ENCODE peak calls at places on chromosomes 4 and X, in eight cellular contexts. T, P, D, Q, X, J, S and R are unnamed samples.

GRCh38 chr4:80492761-80493160 is 157.2 kb downstream of the CFAP299 start:
- DNase-seq in T (no peak), P (no peak), D (no peak), Q (no peak), X (no peak), J (no peak), S (no peak), R (no peak)

GRCh38 chr4:177263818-177264217 is 45.9 kb upstream of the NEIL3 start:
- DNase-seq in T (no peak), P (no peak), D (no peak), Q (no peak), X (no peak), J (no peak), S (no peak), R (no peak)

GRCh38 chrX:29491659-29492058 is 723.7 kb upstream of the MAGEB2 start:
- DNase-seq in T (no peak), P (no peak), D (no peak), Q (no peak), X (no peak), J (no peak), S (no peak), R (no peak)

GRCh38 chr4:7186516-7187296 is 5.6 kb upstream of the SORCS2 start:
- DNase-seq in T (no peak), P (no peak), D (no peak), Q (peak; percentile 34), X (no peak), J (peak; percentile 22), S (no peak), R (no peak)

GRCh38 chrX:149248073-149248625 is 257.0 kb downstream of the IDS start:
- DNase-seq in T (no peak), P (no peak), D (no peak), Q (no peak), X (peak; percentile 18), J (no peak), S (no peak), R (no peak)

GRCh38 chr4:7140692-7141069 is 51.7 kb upstream of the SORCS2 start:
- DNase-seq in T (no peak), P (no peak), D (no peak), Q (no peak), X (no peak), J (no peak), S (no peak), R (no peak)

GRCh38 chr4:142656178-142656577 is 189.9 kb downstream of the INPP4B start:
- DNase-seq in T (peak; percentile 15), P (peak; percentile 13), D (no peak), Q (no peak), X (peak; percentile 26), J (no peak), S (no peak), R (no peak)

GRCh38 chrX:150364347-150365050 is 1.4 kb downstream of the MAMLD1 start:
- DNase-seq in T (peak; percentile 44), P (no peak), D (peak; percentile 68), Q (peak; percentile 59), X (peak; percentile 22), J (peak; percentile 45), S (peak; percentile 41), R (no peak)

GRCh38 chr4:174332741-174333493 is 49.2 kb downstream of the CEP44 start:
- DNase-seq in T (peak; percentile 18), P (no peak), D (no peak), Q (no peak), X (no peak), J (no peak), S (no peak), R (no peak)

GRCh38 chr4:150297861-150298474 is 219.7 kb downstream of the DCLK2 start:
- DNase-seq in T (peak; percentile 87), P (peak; percentile 45), D (peak; percentile 58), Q (no peak), X (no peak), J (no peak), S (peak; percentile 35), R (no peak)

GRCh38 chr4:16109256-16109655 is 25.4 kb upstream of the PROM1 start:
- DNase-seq in T (no peak), P (no peak), D (no peak), Q (no peak), X (no peak), J (no peak), S (no peak), R (no peak)

GRCh38 chr4:125181804-125182203 is 133.0 kb upstream of the FAT4 start:
- DNase-seq in T (no peak), P (no peak), D (no peak), Q (no peak), X (no peak), J (no peak), S (no peak), R (no peak)

GRCh38 chr4:148854203-148854602 is 412.0 kb upstream of the NR3C2 start:
- DNase-seq in T (no peak), P (no peak), D (no peak), Q (no peak), X (no peak), J (no peak), S (no peak), R (no peak)

GRCh38 chrX:41382699-41383645 is 49.0 kb downstream of the DDX3X start:
- DNase-seq in T (peak; percentile 31), P (peak; percentile 6), D (no peak), Q (no peak), X (no peak), J (no peak), S (no peak), R (no peak)

GRCh38 chr4:174763454-174764104 is 65.5 kb downstream of the GLRA3 start:
- DNase-seq in T (peak; percentile 7), P (no peak), D (no peak), Q (no peak), X (no peak), J (no peak), S (no peak), R (no peak)

GRCh38 chr4:125283702-125284279 is 31.0 kb upstream of the FAT4 start:
- DNase-seq in T (peak; percentile 71), P (peak; percentile 18), D (no peak), Q (no peak), X (no peak), J (no peak), S (no peak), R (no peak)

GRCh38 chrX:101550825-101551767 is 749 bp downstream of the ARMCX1 start:
- DNase-seq in T (peak; percentile 61), P (no peak), D (no peak), Q (peak; percentile 72), X (peak; percentile 36), J (peak; percentile 52), S (peak; percentile 72), R (no peak)

GRCh38 chr4:188578657-188579056 is 439.4 kb downstream of the TRIML1 start:
- DNase-seq in T (no peak), P (no peak), D (no peak), Q (no peak), X (no peak), J (no peak), S (no peak), R (no peak)

GRCh38 chr4:33061727-33062126 is 2341.6 kb downstream of the PCDH7 start:
- DNase-seq in T (no peak), P (no peak), D (no peak), Q (no peak), X (no peak), J (no peak), S (no peak), R (no peak)

DNA sequence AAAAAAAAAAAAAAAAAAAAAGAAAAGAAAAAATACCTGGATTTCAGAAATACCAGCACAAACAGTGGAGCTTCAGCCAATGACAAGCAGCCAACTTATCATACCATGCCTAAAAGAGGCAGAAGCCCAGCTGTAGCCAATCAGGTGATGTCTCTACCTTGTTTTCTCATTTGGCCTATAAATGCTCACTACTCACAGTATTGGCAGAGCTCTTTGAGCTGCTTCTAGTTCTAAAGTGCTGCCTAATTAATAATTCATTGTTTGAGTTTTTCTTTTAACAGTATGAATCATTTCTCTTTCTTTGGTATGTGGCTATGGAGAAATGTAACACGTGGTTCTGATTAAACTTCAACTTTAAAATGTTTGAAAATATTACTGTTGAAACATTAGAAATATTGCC is 188.8 kb upstream of the TECRL start:
- DNase-seq in T (no peak), P (no peak), D (no peak), Q (no peak), X (no peak), J (no peak), S (no peak), R (no peak)
- H3K36me3 ChIP-seq in T (no peaks in the 10 kb centered on the region), P (no peaks in the 10 kb centered on the region), D (no peaks in the 10 kb centered on the region), Q (no peaks in the 10 kb centered on the region), X (no peaks in the 10 kb centered on the region), J (no peaks in the 10 kb centered on the region), S (no peaks in the 10 kb centered on the region), R (no peaks in the 10 kb centered on the region)

GRCh38 chr4:38693531-38693930 is 29.5 kb downstream of the KLF3 start:
- DNase-seq in T (no peak), P (no peak), D (no peak), Q (no peak), X (no peak), J (no peak), S (no peak), R (no peak)
- H3K36me3 ChIP-seq in T (peaks cover 88% of the 10 kb centered on the region), P (peaks cover 67% of the 10 kb centered on the region), D (peaks cover 51% of the 10 kb centered on the region), Q (peaks cover 93% of the 10 kb centered on the region), X (peaks cover 87% of the 10 kb centered on the region), J (peaks cover 99% of the 10 kb centered on the region), S (no peaks in the 10 kb centered on the region), R (peaks cover 13% of the 10 kb centered on the region)

DNA sequence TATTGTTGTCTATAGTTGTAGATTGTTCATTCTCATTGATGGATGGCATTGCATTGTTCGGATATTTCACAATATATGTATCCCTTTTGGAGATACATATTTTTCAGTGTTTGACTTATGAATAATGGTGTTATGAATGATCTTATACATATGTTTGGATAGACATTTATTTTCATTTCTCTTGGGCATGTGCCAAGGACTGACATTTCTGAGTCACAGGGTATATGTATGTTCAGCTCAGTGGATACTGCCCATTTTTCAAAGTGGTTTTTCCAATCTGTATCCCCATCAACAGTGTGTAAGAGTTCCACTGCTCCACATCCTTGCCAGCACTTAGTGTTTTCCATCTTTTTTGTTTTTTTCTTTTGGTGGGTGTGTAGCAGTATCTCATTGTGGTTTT is 45.0 kb upstream of the RAB40AL start:
- DNase-seq in T (no peak), P (no peak), D (no peak), Q (no peak), X (no peak), J (no peak), S (no peak), R (no peak)
- H3K36me3 ChIP-seq in T (no peaks in the 10 kb centered on the region), P (no peaks in the 10 kb centered on the region), D (no peaks in the 10 kb centered on the region), Q (no peaks in the 10 kb centered on the region), X (no peaks in the 10 kb centered on the region), J (no peaks in the 10 kb centered on the region), S (no peaks in the 10 kb centered on the region), R (no peaks in the 10 kb centered on the region)

GRCh38 chr4:875818-876423 is 50.0 kb upstream of the CPLX1 start:
- DNase-seq in T (no peak), P (no peak), D (peak; percentile 26), Q (no peak), X (no peak), J (no peak), S (no peak), R (no peak)

GRCh38 chr4:872241-872981 is 46.5 kb upstream of the CPLX1 start:
- DNase-seq in T (no peak), P (no peak), D (no peak), Q (no peak), X (no peak), J (no peak), S (no peak), R (no peak)

GRCh38 chr4:874971-875817 is 49.3 kb upstream of the CPLX1 start:
- DNase-seq in T (no peak), P (no peak), D (no peak), Q (no peak), X (no peak), J (no peak), S (no peak), R (no peak)

GRCh38 chr4:871484-871883 is 45.6 kb upstream of the CPLX1 start:
- DNase-seq in T (no peak), P (no peak), D (no peak), Q (no peak), X (no peak), J (no peak), S (no peak), R (no peak)

GRCh38 chr4:874071-874470 is 48.1 kb upstream of the CPLX1 start:
- DNase-seq in T (no peak), P (no peak), D (peak; percentile 50), Q (no peak), X (no peak), J (no peak), S (no peak), R (no peak)
- H3K36me3 ChIP-seq in T (peaks cover 83% of the 10 kb centered on the region), P (peaks cover 22% of the 10 kb centered on the region), D (peaks cover 63% of the 10 kb centered on the region), Q (peaks cover 67% of the 10 kb centered on the region), X (peaks cover 3% of the 10 kb centered on the region), J (peaks cover 95% of the 10 kb centered on the region), S (no peaks in the 10 kb centered on the region), R (peaks cover 9% of the 10 kb centered on the region)